ENCODE peak calls at places on chromosomes 13 and 19, in seven cellular contexts. T, N, M, S, C, A and V are unnamed samples.

GRCh38 chr19:7902796-7903243 is 857 bp upstream of the MAP2K7 start:
- DNase-seq in T (no peak), N (no peak), M (no peak), S (no peak), C (no peak), A (no peak), V (no peak)

GRCh38 chr13:102881819-102882686 is 36.2 kb downstream of the ERCC5 start:
- DNase-seq in T (no peak), N (no peak), M (no peak), S (no peak), C (no peak), A (no peak), V (no peak)

GRCh38 chr13:98252931-98253470 is 75.9 kb upstream of the RNF113B start:
- DNase-seq in T (no peak), N (peak; percentile 55), M (no peak), S (no peak), C (peak; percentile 58), A (no peak), V (no peak)

GRCh38 chr13:74201530-74201929 is 67.3 kb upstream of the KLF12 start:
- DNase-seq in T (no peak), N (no peak), M (no peak), S (no peak), C (no peak), A (no peak), V (no peak)

GRCh38 chr13:99442273-99442895 is 58.9 kb upstream of the TM9SF2 start:
- DNase-seq in T (no peak), N (peak; percentile 46), M (peak; percentile 49), S (peak; percentile 50), C (peak; percentile 43), A (no peak), V (peak; percentile 43)

GRCh38 chr13:111328803-111329410 is 8.5 kb downstream of the TEX29 start:
- DNase-seq in T (no peak), N (no peak), M (no peak), S (no peak), C (no peak), A (no peak), V (no peak)

GRCh38 chr19:7294571-7295212 is 478 bp upstream of the INSR start:
- DNase-seq in T (no peak), N (peak; percentile 73), M (no peak), S (peak; percentile 40), C (peak; percentile 42), A (peak; percentile 85), V (no peak)

GRCh38 chr19:7258042-7258839 is 36.0 kb downstream of the INSR start:
- DNase-seq in T (no peak), N (no peak), M (no peak), S (no peak), C (no peak), A (no peak), V (no peak)

GRCh38 chr19:12232961-12233360 is 61.7 kb downstream of the ZNF44 start:
- DNase-seq in T (no peak), N (no peak), M (no peak), S (no peak), C (no peak), A (no peak), V (no peak)

GRCh38 chr13:80312967-80313366 is 28.0 kb downstream of the SPRY2 start:
- DNase-seq in T (no peak), N (no peak), M (no peak), S (no peak), C (no peak), A (no peak), V (no peak)

GRCh38 chr13:101390461-101390860 is 25.8 kb downstream of the NALCN start:
- DNase-seq in T (no peak), N (no peak), M (no peak), S (no peak), C (no peak), A (no peak), V (no peak)

GRCh38 chr13:64553411-64554129 is 2676.6 kb downstream of the PCDH9 start:
- DNase-seq in T (no peak), N (no peak), M (no peak), S (no peak), C (no peak), A (no peak), V (no peak)

GRCh38 chr19:2057484-2058469 is 6.7 kb upstream of the MKNK2 start:
- DNase-seq in T (no peak), N (no peak), M (no peak), S (no peak), C (no peak), A (no peak), V (no peak)

GRCh38 chr13:19586904-19587634 is 25.7 kb upstream of the TPTE2 start:
- DNase-seq in T (no peak), N (no peak), M (peak; percentile 63), S (no peak), C (no peak), A (no peak), V (no peak)

GRCh38 chr13:82963466-82963865 is 918.8 kb downstream of the SLITRK1 start:
- DNase-seq in T (no peak), N (no peak), M (no peak), S (no peak), C (no peak), A (no peak), V (no peak)

GRCh38 chr19:46901701-46902401 is 41.1 kb downstream of the ARHGAP35 start:
- DNase-seq in T (no peak), N (no peak), M (no peak), S (no peak), C (no peak), A (no peak), V (no peak)

GRCh38 chr19:56146904-56147303 is 5.8 kb downstream of the ZNF444 start:
- DNase-seq in T (no peak), N (no peak), M (no peak), S (no peak), C (no peak), A (no peak), V (no peak)

GRCh38 chr19:20558011-20558410 is 7.6 kb downstream of the ZNF737 start:
- DNase-seq in T (no peak), N (peak; percentile 14), M (no peak), S (no peak), C (no peak), A (no peak), V (peak; percentile 18)

GRCh38 chr19:13110099-13110610 is 6.4 kb downstream of the TRMT1 start:
- DNase-seq in T (no peak), N (no peak), M (no peak), S (no peak), C (no peak), A (no peak), V (no peak)

GRCh38 chr13:36438594-36439483 is 6.5 kb downstream of the CCNA1 start:
- DNase-seq in T (no peak), N (no peak), M (no peak), S (no peak), C (no peak), A (no peak), V (no peak)

GRCh38 chr13:48879854-48880253 is 95.9 kb upstream of the FNDC3A start:
- DNase-seq in T (no peak), N (no peak), M (no peak), S (no peak), C (no peak), A (no peak), V (no peak)

GRCh38 chr13:27472941-27473340 is 22.6 kb upstream of the MTIF3 start:
- DNase-seq in T (no peak), N (no peak), M (no peak), S (no peak), C (no peak), A (no peak), V (no peak)

GRCh38 chr13:71864981-71865857 is 1.8 kb downstream of the DACH1 start:
- DNase-seq in T (no peak), N (peak; percentile 14), M (no peak), S (peak; percentile 46), C (peak; percentile 7), A (peak; percentile 55), V (no peak)

GRCh38 chr13:106133025-106133424 is 402.4 kb downstream of the EFNB2 start:
- DNase-seq in T (no peak), N (no peak), M (no peak), S (no peak), C (peak; percentile 14), A (no peak), V (no peak)

GRCh38 chr13:110363009-110363408 is 55.9 kb downstream of the COL4A2 start:
- DNase-seq in T (no peak), N (no peak), M (no peak), S (no peak), C (no peak), A (peak; percentile 85), V (no peak)

GRCh38 chr19:38684078-38684861 is 36.8 kb downstream of the ACTN4 start:
- DNase-seq in T (no peak), N (no peak), M (no peak), S (peak; percentile 46), C (peak; percentile 76), A (peak; percentile 91), V (no peak)

GRCh38 chr19:41403181-41403970 is 5.8 kb downstream of the BCKDHA start:
- DNase-seq in T (no peak), N (no peak), M (no peak), S (no peak), C (no peak), A (no peak), V (no peak)

GRCh38 chr13:95463516-95463915 is 89.0 kb upstream of the CLDN10 start:
- DNase-seq in T (no peak), N (no peak), M (no peak), S (no peak), C (no peak), A (no peak), V (no peak)

GRCh38 chr13:43877788-43878187 is 1.8 kb downstream of the CCDC122 start:
- DNase-seq in T (no peak), N (peak; percentile 10), M (no peak), S (no peak), C (no peak), A (no peak), V (no peak)

GRCh38 chr13:106274551-106275208 is 260.8 kb downstream of the EFNB2 start:
- DNase-seq in T (no peak), N (no peak), M (no peak), S (no peak), C (no peak), A (no peak), V (no peak)